ENCODE peak calls at places on chromosomes 3 and 15, in six cellular contexts. Y is DMS53, T is left ventricle myocardium inferior, D is posterior cingulate gyrus, P is amniotic stem cell, O is lower leg skin. M is an unnamed sample.

GRCh38 chr3:60202052-60202753 is 1049.0 kb downstream of the FHIT start:
- DNase-seq in P (no peak), D (no peak), T (no peak), O (no peak), Y (peak), M (no peak)

GRCh38 chr15:77243146-77243545 is 172.2 kb upstream of the TSPAN3 start:
- DNase-seq in T (no peak), D (no peak), Y (peak), O (no peak), P (no peak), M (no peak)

GRCh38 chr3:11146771-11147363 is 7.4 kb upstream of the HRH1 start:
- DNase-seq in T (no peak), Y (no peak), O (no peak), P (no peak), D (no peak), M (no peak)

GRCh38 chr15:80093854-80094418 is 34.5 kb downstream of the ZFAND6 start:
- DNase-seq in O (peak), T (peak), D (no peak), P (no peak), Y (peak), M (peak)

GRCh38 chr3:149377408-149378111 is at the start of gene TM4SF1:
- DNase-seq in Y (no peak), P (no peak), T (peak), D (no peak), O (no peak), M (peak)

GRCh38 chr15:66476535-66476934 is 21.0 kb downstream of the SNAPC5 start:
- DNase-seq in Y (no peak), D (no peak), P (no peak), O (no peak), T (no peak), M (no peak)

GRCh38 chr3:42036483-42036823 is 54.7 kb upstream of the TRAK1 start:
- DNase-seq in T (no peak), Y (peak), O (peak), P (peak), D (no peak), M (no peak)

GRCh38 chr15:33242165-33242564 is 47.7 kb upstream of the FMN1 start:
- DNase-seq in D (no peak), O (no peak), Y (peak), T (no peak), P (peak), M (no peak)

GRCh38 chr15:47443839-47444238 is 273.5 kb upstream of the SEMA6D start:
- DNase-seq in D (no peak), P (no peak), T (no peak), O (no peak), Y (no peak), M (no peak)

GRCh38 chr15:87981969-87982368 is 274.6 kb downstream of the NTRK3 start:
- DNase-seq in O (no peak), D (no peak), Y (no peak), T (no peak), P (no peak), M (no peak)

GRCh38 chr15:62087671-62088360 is 21.0 kb downstream of the C2CD4A start:
- DNase-seq in T (no peak), Y (peak), D (no peak), P (no peak), O (no peak), M (no peak)

GRCh38 chr3:111859061-111859973 is at the start of gene PHLDB2:
- DNase-seq in D (peak), O (peak), T (peak), P (peak), Y (peak), M (no peak)

GRCh38 chr3:117454236-117454635 is 744.7 kb downstream of the TUSC7 start:
- DNase-seq in O (no peak), Y (peak), D (no peak), T (no peak), P (no peak), M (no peak)

GRCh38 chr3:29381595-29381994 is 100.7 kb downstream of the RBMS3 start:
- DNase-seq in Y (no peak), D (no peak), P (no peak), T (no peak), O (no peak), M (no peak)